ENCODE peak calls at places on chromosomes 16 and 17, in ten cellular contexts. V, L, B, T, E, O, I, X, A and R are unnamed samples.

GRCh38 chr17:74678541-74678940 is 34.2 kb downstream of the CD300LF start:
- DNase-seq in V (no peak), L (no peak), B (no peak), T (no peak), E (no peak), O (no peak), I (no peak), X (no peak), A (no peak), R (no peak)

GRCh38 chr17:58381124-58381838 is 29.3 kb upstream of the SUPT4H1 start:
- DNase-seq in V (no peak), L (no peak), B (no peak), T (no peak), E (no peak), O (no peak), I (no peak), X (no peak), A (no peak), R (no peak)

GRCh38 chr17:34401165-34401564 is 38.1 kb upstream of the CCL1 start:
- DNase-seq in V (no peak), L (no peak), B (no peak), T (no peak), E (no peak), O (peak), I (no peak), X (no peak), A (no peak), R (no peak)

GRCh38 chr17:81066072-81066471 is 31.1 kb downstream of the BAIAP2 start:
- DNase-seq in V (no peak), L (no peak), B (no peak), T (no peak), E (no peak), O (no peak), I (no peak), X (no peak), A (no peak), R (no peak)

GRCh38 chr16:58842156-58842555 is 108.0 kb upstream of the GOT2 start:
- DNase-seq in V (no peak), L (no peak), B (no peak), T (no peak), E (no peak), O (no peak), I (no peak), X (no peak), A (no peak), R (no peak)

GRCh38 chr16:12288537-12289174 is 312.1 kb downstream of the SNX29 start:
- DNase-seq in V (no peak), L (no peak), B (no peak), T (no peak), E (no peak), O (no peak), I (no peak), X (no peak), A (no peak), R (no peak)

GRCh38 chr17:68459030-68459376 is 1.7 kb upstream of the WIPI1 start:
- DNase-seq in V (peak), L (no peak), B (no peak), T (no peak), E (no peak), O (no peak), I (no peak), X (no peak), A (no peak), R (no peak)

GRCh38 chr16:27401768-27402568 is at the start of gene IL21R:
- DNase-seq in V (peak), L (peak), B (peak), T (peak), E (no peak), O (peak), I (peak), X (peak), A (peak), R (peak)

GRCh38 chr17:50931003-50931878 is 65.1 kb upstream of the TOB1 start:
- DNase-seq in V (peak), L (peak), B (peak), T (peak), E (no peak), O (peak), I (peak), X (peak), A (peak), R (peak)

GRCh38 chr17:2123467-2124251 is 68.8 kb downstream of the HIC1 start:
- DNase-seq in V (peak), L (no peak), B (peak), T (peak), E (no peak), O (peak), I (peak), X (no peak), A (no peak), R (peak)

GRCh38 chr17:65346166-65346565 is 209.0 kb downstream of the RGS9 start:
- DNase-seq in V (no peak), L (no peak), B (no peak), T (no peak), E (no peak), O (no peak), I (no peak), X (no peak), A (no peak), R (no peak)

GRCh38 chr17:80491478-80492342 is 15.3 kb upstream of the NPTX1 start:
- DNase-seq in V (no peak), L (no peak), B (no peak), T (no peak), E (no peak), O (peak), I (no peak), X (no peak), A (no peak), R (no peak)

GRCh38 chr17:74089869-74090464 is 113.5 kb upstream of the RPL38 start:
- DNase-seq in V (peak), L (peak), B (no peak), T (peak), E (peak), O (peak), I (peak), X (peak), A (no peak), R (no peak)

GRCh38 chr16:58028541-58029070 is 3.1 kb downstream of the MMP15 start:
- DNase-seq in V (peak), L (no peak), B (no peak), T (no peak), E (no peak), O (peak), I (no peak), X (no peak), A (no peak), R (no peak)

GRCh38 chr16:57304169-57305061 is 19.9 kb upstream of the PLLP start:
- DNase-seq in V (no peak), L (peak), B (peak), T (peak), E (peak), O (no peak), I (peak), X (no peak), A (no peak), R (no peak)

GRCh38 chr16:68404736-68405345 is 43.5 kb downstream of the SMPD3 start:
- DNase-seq in V (no peak), L (no peak), B (no peak), T (no peak), E (no peak), O (no peak), I (no peak), X (no peak), A (no peak), R (no peak)

GRCh38 chr17:80892900-80893603 is 98.6 kb upstream of the CHMP6 start:
- DNase-seq in V (no peak), L (peak), B (peak), T (no peak), E (no peak), O (no peak), I (peak), X (peak), A (no peak), R (no peak)

GRCh38 chr17:33506889-33507650 is 214.0 kb upstream of the ASIC2 start:
- DNase-seq in V (no peak), L (no peak), B (no peak), T (no peak), E (no peak), O (no peak), I (peak), X (no peak), A (no peak), R (no peak)

GRCh38 chr17:61209524-61209923 is 190.1 kb upstream of the TBX2 start:
- DNase-seq in V (no peak), L (no peak), B (no peak), T (no peak), E (no peak), O (no peak), I (no peak), X (no peak), A (no peak), R (no peak)

GRCh38 chr17:63545302-63545928 is 4.9 kb upstream of the DCAF7 start:
- DNase-seq in V (no peak), L (no peak), B (no peak), T (no peak), E (no peak), O (no peak), I (no peak), X (no peak), A (no peak), R (no peak)

GRCh38 chr17:10019941-10020403 is 114.9 kb upstream of the RCVRN start:
- DNase-seq in V (no peak), L (no peak), B (no peak), T (no peak), E (no peak), O (no peak), I (no peak), X (no peak), A (no peak), R (no peak)

GRCh38 chr17:28592260-28592659 is 6.6 kb downstream of the SPAG5 start:
- DNase-seq in V (no peak), L (no peak), B (no peak), T (no peak), E (no peak), O (no peak), I (no peak), X (no peak), A (no peak), R (no peak)

GRCh38 chr16:89720859-89721643 is at the start of the genes VPS9D1 and ZNF276:
- DNase-seq in V (peak), L (no peak), B (peak), T (peak), E (no peak), O (peak), I (peak), X (peak), A (peak), R (peak)

GRCh38 chr16:8855051-8855786 is 13.6 kb downstream of the CARHSP1 start:
- DNase-seq in V (no peak), L (no peak), B (no peak), T (no peak), E (no peak), O (no peak), I (no peak), X (no peak), A (no peak), R (no peak)
- TF ChIP-seq CTCF in V (no peak), L (peak), B (no peak), T (no peak), E (no peak), O (peak), I (peak), X (no peak), A (no peak), R (peak)

GRCh38 chr16:19555186-19555937 is at the start of gene VPS35L:
- DNase-seq in V (peak), L (peak), B (peak), T (peak), E (peak), O (peak), I (peak), X (peak), A (peak), R (peak)

GRCh38 chr16:19560078-19560477 is 4.6 kb downstream of the VPS35L start:
- DNase-seq in V (no peak), L (no peak), B (no peak), T (no peak), E (no peak), O (no peak), I (no peak), X (no peak), A (no peak), R (no peak)

GRCh38 chr16:19559242-19559910 is 3.9 kb downstream of the VPS35L start:
- DNase-seq in V (peak), L (peak), B (peak), T (peak), E (peak), O (peak), I (peak), X (peak), A (no peak), R (peak)

GRCh38 chr16:19555938-19556778 is 655 bp downstream of the VPS35L start:
- DNase-seq in V (peak), L (no peak), B (peak), T (peak), E (peak), O (peak), I (peak), X (peak), A (no peak), R (peak)
- TF ChIP-seq CTCF in V (no peak), L (no peak), B (no peak), T (no peak), E (peak), O (peak), I (peak), X (no peak), A (no peak), R (peak)

GRCh38 chr16:84340305-84341040 is 27.9 kb upstream of the ATP2C2 start:
- DNase-seq in V (no peak), L (no peak), B (no peak), T (no peak), E (no peak), O (no peak), I (peak), X (no peak), A (no peak), R (no peak)
- TF ChIP-seq CTCF in V (no peak), L (no peak), B (no peak), T (no peak), E (no peak), O (peak), I (no peak), X (no peak), A (no peak), R (no peak)

GRCh38 chr16:30659507-30660423 is 1.5 kb downstream of the FBRS start:
- DNase-seq in V (peak), L (no peak), B (no peak), T (no peak), E (no peak), O (peak), I (peak), X (peak), A (peak), R (no peak)
- TF ChIP-seq CTCF in V (no peak), L (no peak), B (peak), T (no peak), E (no peak), O (no peak), I (peak), X (no peak), A (no peak), R (peak)